ENCODE peak calls at places on chromosomes 12 and 14, in six cellular contexts. One of them, this sample, is unnamed.

GRCh38 chr12:116592116-116592637 is 33.0 kb downstream of the MAP1LC3B2 start:
- DNase-seq in activated naive CD8-positive, alpha-beta T cell treated with anti-CD3 and anti-CD28 coated beads, Interleukin-2, amount 50 U/mL, for 24 hours: no peak
- DNase-seq in NCI-H510A treated with DMSO at 0.1 percent for 48 hours: peak
- DNase-seq in stimulated activated CD8-positive, alpha-beta memory T cell treated with anti-CD3 and anti-CD28 coated beads, Interleukin-7, amount 100 ng/mL, for 1 hour: no peak
- DNase-seq in left ventricle myocardium superior: peak
- DNase-seq in NCI-H1092 treated with DMSO at 0.1 percent for 48 hours: no peak
- DNase-seq in this sample: no peak

GRCh38 chr14:55451398-55451797 is 11.0 kb upstream of the TBPL2 start:
- DNase-seq in stimulated activated CD8-positive, alpha-beta memory T cell treated with anti-CD3 and anti-CD28 coated beads, Interleukin-7, amount 100 ng/mL, for 1 hour: no peak
- DNase-seq in NCI-H510A treated with DMSO at 0.1 percent for 48 hours: no peak
- DNase-seq in left ventricle myocardium superior: no peak
- DNase-seq in NCI-H1092 treated with DMSO at 0.1 percent for 48 hours: no peak
- DNase-seq in activated naive CD8-positive, alpha-beta T cell treated with anti-CD3 and anti-CD28 coated beads, Interleukin-2, amount 50 U/mL, for 24 hours: no peak
- DNase-seq in this sample: no peak

GRCh38 chr14:67941456-67942018 is 122.0 kb downstream of the RAD51B start:
- DNase-seq in stimulated activated CD8-positive, alpha-beta memory T cell treated with anti-CD3 and anti-CD28 coated beads, Interleukin-7, amount 100 ng/mL, for 1 hour: no peak
- DNase-seq in left ventricle myocardium superior: no peak
- DNase-seq in NCI-H510A treated with DMSO at 0.1 percent for 48 hours: no peak
- DNase-seq in NCI-H1092 treated with DMSO at 0.1 percent for 48 hours: no peak
- DNase-seq in activated naive CD8-positive, alpha-beta T cell treated with anti-CD3 and anti-CD28 coated beads, Interleukin-2, amount 50 U/mL, for 24 hours: no peak
- DNase-seq in this sample: no peak

GRCh38 chr14:101965145-101965531 is 765 bp downstream of the DYNC1H1 start:
- DNase-seq in left ventricle myocardium superior: peak
- DNase-seq in NCI-H1092 treated with DMSO at 0.1 percent for 48 hours: peak
- DNase-seq in NCI-H510A treated with DMSO at 0.1 percent for 48 hours: peak
- DNase-seq in activated naive CD8-positive, alpha-beta T cell treated with anti-CD3 and anti-CD28 coated beads, Interleukin-2, amount 50 U/mL, for 24 hours: peak
- DNase-seq in stimulated activated CD8-positive, alpha-beta memory T cell treated with anti-CD3 and anti-CD28 coated beads, Interleukin-7, amount 100 ng/mL, for 1 hour: no peak
- DNase-seq in this sample: peak

GRCh38 chr12:68915055-68915454 is 17.9 kb downstream of the CPM start:
- DNase-seq in NCI-H510A treated with DMSO at 0.1 percent for 48 hours: no peak
- DNase-seq in activated naive CD8-positive, alpha-beta T cell treated with anti-CD3 and anti-CD28 coated beads, Interleukin-2, amount 50 U/mL, for 24 hours: no peak
- DNase-seq in stimulated activated CD8-positive, alpha-beta memory T cell treated with anti-CD3 and anti-CD28 coated beads, Interleukin-7, amount 100 ng/mL, for 1 hour: no peak
- DNase-seq in NCI-H1092 treated with DMSO at 0.1 percent for 48 hours: no peak
- DNase-seq in left ventricle myocardium superior: no peak
- DNase-seq in this sample: no peak

GRCh38 chr14:24435192-24435810 is 5.5 kb downstream of the KHNYN start:
- DNase-seq in activated naive CD8-positive, alpha-beta T cell treated with anti-CD3 and anti-CD28 coated beads, Interleukin-2, amount 50 U/mL, for 24 hours: no peak
- DNase-seq in NCI-H510A treated with DMSO at 0.1 percent for 48 hours: no peak
- DNase-seq in NCI-H1092 treated with DMSO at 0.1 percent for 48 hours: no peak
- DNase-seq in left ventricle myocardium superior: no peak
- DNase-seq in stimulated activated CD8-positive, alpha-beta memory T cell treated with anti-CD3 and anti-CD28 coated beads, Interleukin-7, amount 100 ng/mL, for 1 hour: no peak
- DNase-seq in this sample: no peak

GRCh38 chr12:64395739-64396138 is 5.2 kb upstream of the C12orf56 start:
- DNase-seq in activated naive CD8-positive, alpha-beta T cell treated with anti-CD3 and anti-CD28 coated beads, Interleukin-2, amount 50 U/mL, for 24 hours: no peak
- DNase-seq in left ventricle myocardium superior: no peak
- DNase-seq in stimulated activated CD8-positive, alpha-beta memory T cell treated with anti-CD3 and anti-CD28 coated beads, Interleukin-7, amount 100 ng/mL, for 1 hour: no peak
- DNase-seq in NCI-H510A treated with DMSO at 0.1 percent for 48 hours: no peak
- DNase-seq in NCI-H1092 treated with DMSO at 0.1 percent for 48 hours: no peak
- DNase-seq in this sample: no peak

GRCh38 chr12:47080725-47081502 is 1.2 kb upstream of the AMIGO2 start:
- DNase-seq in NCI-H510A treated with DMSO at 0.1 percent for 48 hours: no peak
- DNase-seq in NCI-H1092 treated with DMSO at 0.1 percent for 48 hours: no peak
- DNase-seq in left ventricle myocardium superior: peak
- DNase-seq in stimulated activated CD8-positive, alpha-beta memory T cell treated with anti-CD3 and anti-CD28 coated beads, Interleukin-7, amount 100 ng/mL, for 1 hour: peak
- DNase-seq in activated naive CD8-positive, alpha-beta T cell treated with anti-CD3 and anti-CD28 coated beads, Interleukin-2, amount 50 U/mL, for 24 hours: peak
- DNase-seq in this sample: peak

GRCh38 chr14:104532191-104532555 is 47.4 kb upstream of the C14orf180 start:
- DNase-seq in NCI-H510A treated with DMSO at 0.1 percent for 48 hours: no peak
- DNase-seq in left ventricle myocardium superior: no peak
- DNase-seq in activated naive CD8-positive, alpha-beta T cell treated with anti-CD3 and anti-CD28 coated beads, Interleukin-2, amount 50 U/mL, for 24 hours: no peak
- DNase-seq in NCI-H1092 treated with DMSO at 0.1 percent for 48 hours: no peak
- DNase-seq in stimulated activated CD8-positive, alpha-beta memory T cell treated with anti-CD3 and anti-CD28 coated beads, Interleukin-7, amount 100 ng/mL, for 1 hour: no peak
- DNase-seq in this sample: no peak

GRCh38 chr14:68820536-68820935 is 27.7 kb upstream of the ZFP36L1 start:
- DNase-seq in NCI-H1092 treated with DMSO at 0.1 percent for 48 hours: no peak
- DNase-seq in NCI-H510A treated with DMSO at 0.1 percent for 48 hours: no peak
- DNase-seq in stimulated activated CD8-positive, alpha-beta memory T cell treated with anti-CD3 and anti-CD28 coated beads, Interleukin-7, amount 100 ng/mL, for 1 hour: no peak
- DNase-seq in activated naive CD8-positive, alpha-beta T cell treated with anti-CD3 and anti-CD28 coated beads, Interleukin-2, amount 50 U/mL, for 24 hours: no peak
- DNase-seq in left ventricle myocardium superior: no peak
- DNase-seq in this sample: no peak

GRCh38 chr14:28242895-28243294 is 523.7 kb upstream of the FOXG1 start:
- DNase-seq in NCI-H1092 treated with DMSO at 0.1 percent for 48 hours: peak
- DNase-seq in left ventricle myocardium superior: no peak
- DNase-seq in activated naive CD8-positive, alpha-beta T cell treated with anti-CD3 and anti-CD28 coated beads, Interleukin-2, amount 50 U/mL, for 24 hours: no peak
- DNase-seq in stimulated activated CD8-positive, alpha-beta memory T cell treated with anti-CD3 and anti-CD28 coated beads, Interleukin-7, amount 100 ng/mL, for 1 hour: no peak
- DNase-seq in NCI-H510A treated with DMSO at 0.1 percent for 48 hours: no peak
- DNase-seq in this sample: no peak

GRCh38 chr12:42689699-42690098 is 100.2 kb upstream of the PRICKLE1 start:
- DNase-seq in stimulated activated CD8-positive, alpha-beta memory T cell treated with anti-CD3 and anti-CD28 coated beads, Interleukin-7, amount 100 ng/mL, for 1 hour: no peak
- DNase-seq in left ventricle myocardium superior: no peak
- DNase-seq in NCI-H1092 treated with DMSO at 0.1 percent for 48 hours: no peak
- DNase-seq in activated naive CD8-positive, alpha-beta T cell treated with anti-CD3 and anti-CD28 coated beads, Interleukin-2, amount 50 U/mL, for 24 hours: no peak
- DNase-seq in NCI-H510A treated with DMSO at 0.1 percent for 48 hours: no peak
- DNase-seq in this sample: no peak

GRCh38 chr14:65184032-65184764 is 81.9 kb upstream of the MAX start:
- DNase-seq in left ventricle myocardium superior: no peak
- DNase-seq in NCI-H510A treated with DMSO at 0.1 percent for 48 hours: no peak
- DNase-seq in activated naive CD8-positive, alpha-beta T cell treated with anti-CD3 and anti-CD28 coated beads, Interleukin-2, amount 50 U/mL, for 24 hours: no peak
- DNase-seq in NCI-H1092 treated with DMSO at 0.1 percent for 48 hours: no peak
- DNase-seq in stimulated activated CD8-positive, alpha-beta memory T cell treated with anti-CD3 and anti-CD28 coated beads, Interleukin-7, amount 100 ng/mL, for 1 hour: no peak
- DNase-seq in this sample: no peak

GRCh38 chr14:91311284-91311662 is 66.8 kb upstream of the GPR68 start:
- DNase-seq in left ventricle myocardium superior: no peak
- DNase-seq in NCI-H1092 treated with DMSO at 0.1 percent for 48 hours: no peak
- DNase-seq in stimulated activated CD8-positive, alpha-beta memory T cell treated with anti-CD3 and anti-CD28 coated beads, Interleukin-7, amount 100 ng/mL, for 1 hour: no peak
- DNase-seq in activated naive CD8-positive, alpha-beta T cell treated with anti-CD3 and anti-CD28 coated beads, Interleukin-2, amount 50 U/mL, for 24 hours: peak
- DNase-seq in NCI-H510A treated with DMSO at 0.1 percent for 48 hours: no peak
- DNase-seq in this sample: no peak

GRCh38 chr12:8697120-8697475 is 693 bp upstream of the RIMKLB start:
- DNase-seq in NCI-H510A treated with DMSO at 0.1 percent for 48 hours: peak
- DNase-seq in activated naive CD8-positive, alpha-beta T cell treated with anti-CD3 and anti-CD28 coated beads, Interleukin-2, amount 50 U/mL, for 24 hours: no peak
- DNase-seq in NCI-H1092 treated with DMSO at 0.1 percent for 48 hours: peak
- DNase-seq in stimulated activated CD8-positive, alpha-beta memory T cell treated with anti-CD3 and anti-CD28 coated beads, Interleukin-7, amount 100 ng/mL, for 1 hour: no peak
- DNase-seq in left ventricle myocardium superior: no peak
- DNase-seq in this sample: no peak

GRCh38 chr12:124994435-124994975 is 1.1 kb downstream of the BRI3BP start:
- DNase-seq in NCI-H1092 treated with DMSO at 0.1 percent for 48 hours: no peak
- DNase-seq in NCI-H510A treated with DMSO at 0.1 percent for 48 hours: peak
- DNase-seq in stimulated activated CD8-positive, alpha-beta memory T cell treated with anti-CD3 and anti-CD28 coated beads, Interleukin-7, amount 100 ng/mL, for 1 hour: no peak
- DNase-seq in left ventricle myocardium superior: no peak
- DNase-seq in activated naive CD8-positive, alpha-beta T cell treated with anti-CD3 and anti-CD28 coated beads, Interleukin-2, amount 50 U/mL, for 24 hours: peak
- DNase-seq in this sample: no peak

GRCh38 chr12:58915634-58916033 is 4.7 kb downstream of the LRIG3 start:
- DNase-seq in left ventricle myocardium superior: peak
- DNase-seq in NCI-H510A treated with DMSO at 0.1 percent for 48 hours: peak
- DNase-seq in activated naive CD8-positive, alpha-beta T cell treated with anti-CD3 and anti-CD28 coated beads, Interleukin-2, amount 50 U/mL, for 24 hours: no peak
- DNase-seq in NCI-H1092 treated with DMSO at 0.1 percent for 48 hours: peak
- DNase-seq in stimulated activated CD8-positive, alpha-beta memory T cell treated with anti-CD3 and anti-CD28 coated beads, Interleukin-7, amount 100 ng/mL, for 1 hour: no peak
- DNase-seq in this sample: no peak

GRCh38 chr12:118337194-118337838 is 35.4 kb downstream of the TAOK3 start:
- DNase-seq in stimulated activated CD8-positive, alpha-beta memory T cell treated with anti-CD3 and anti-CD28 coated beads, Interleukin-7, amount 100 ng/mL, for 1 hour: no peak
- DNase-seq in NCI-H510A treated with DMSO at 0.1 percent for 48 hours: no peak
- DNase-seq in NCI-H1092 treated with DMSO at 0.1 percent for 48 hours: no peak
- DNase-seq in left ventricle myocardium superior: no peak
- DNase-seq in activated naive CD8-positive, alpha-beta T cell treated with anti-CD3 and anti-CD28 coated beads, Interleukin-2, amount 50 U/mL, for 24 hours: no peak
- DNase-seq in this sample: no peak

GRCh38 chr12:56929780-56930179 is 4.4 kb downstream of the SDR9C7 start:
- DNase-seq in stimulated activated CD8-positive, alpha-beta memory T cell treated with anti-CD3 and anti-CD28 coated beads, Interleukin-7, amount 100 ng/mL, for 1 hour: no peak
- DNase-seq in NCI-H510A treated with DMSO at 0.1 percent for 48 hours: no peak
- DNase-seq in left ventricle myocardium superior: no peak
- DNase-seq in NCI-H1092 treated with DMSO at 0.1 percent for 48 hours: no peak
- DNase-seq in activated naive CD8-positive, alpha-beta T cell treated with anti-CD3 and anti-CD28 coated beads, Interleukin-2, amount 50 U/mL, for 24 hours: no peak
- DNase-seq in this sample: no peak

GRCh38 chr12:5262450-5262849 is 169.5 kb upstream of the NTF3 start:
- DNase-seq in NCI-H510A treated with DMSO at 0.1 percent for 48 hours: no peak
- DNase-seq in stimulated activated CD8-positive, alpha-beta memory T cell treated with anti-CD3 and anti-CD28 coated beads, Interleukin-7, amount 100 ng/mL, for 1 hour: no peak
- DNase-seq in activated naive CD8-positive, alpha-beta T cell treated with anti-CD3 and anti-CD28 coated beads, Interleukin-2, amount 50 U/mL, for 24 hours: no peak
- DNase-seq in NCI-H1092 treated with DMSO at 0.1 percent for 48 hours: no peak
- DNase-seq in left ventricle myocardium superior: no peak
- DNase-seq in this sample: no peak

GRCh38 chr12:630656-631632 is 32.3 kb downstream of the NINJ2 start:
- DNase-seq in left ventricle myocardium superior: peak
- DNase-seq in NCI-H1092 treated with DMSO at 0.1 percent for 48 hours: no peak
- DNase-seq in stimulated activated CD8-positive, alpha-beta memory T cell treated with anti-CD3 and anti-CD28 coated beads, Interleukin-7, amount 100 ng/mL, for 1 hour: peak
- DNase-seq in activated naive CD8-positive, alpha-beta T cell treated with anti-CD3 and anti-CD28 coated beads, Interleukin-2, amount 50 U/mL, for 24 hours: peak
- DNase-seq in NCI-H510A treated with DMSO at 0.1 percent for 48 hours: no peak
- DNase-seq in this sample: peak

GRCh38 chr12:82833461-82833860 is 146.8 kb downstream of the TMTC2 start:
- DNase-seq in NCI-H510A treated with DMSO at 0.1 percent for 48 hours: no peak
- DNase-seq in activated naive CD8-positive, alpha-beta T cell treated with anti-CD3 and anti-CD28 coated beads, Interleukin-2, amount 50 U/mL, for 24 hours: no peak
- DNase-seq in left ventricle myocardium superior: no peak
- DNase-seq in NCI-H1092 treated with DMSO at 0.1 percent for 48 hours: no peak
- DNase-seq in stimulated activated CD8-positive, alpha-beta memory T cell treated with anti-CD3 and anti-CD28 coated beads, Interleukin-7, amount 100 ng/mL, for 1 hour: no peak
- DNase-seq in this sample: no peak

GRCh38 chr14:90582166-90582565 is 185.3 kb downstream of the CALM1 start:
- DNase-seq in NCI-H1092 treated with DMSO at 0.1 percent for 48 hours: no peak
- DNase-seq in left ventricle myocardium superior: no peak
- DNase-seq in activated naive CD8-positive, alpha-beta T cell treated with anti-CD3 and anti-CD28 coated beads, Interleukin-2, amount 50 U/mL, for 24 hours: no peak
- DNase-seq in stimulated activated CD8-positive, alpha-beta memory T cell treated with anti-CD3 and anti-CD28 coated beads, Interleukin-7, amount 100 ng/mL, for 1 hour: no peak
- DNase-seq in NCI-H510A treated with DMSO at 0.1 percent for 48 hours: no peak
- DNase-seq in this sample: no peak

GRCh38 chr14:79825046-79825521 is 386.2 kb downstream of the DIO2 start:
- DNase-seq in NCI-H1092 treated with DMSO at 0.1 percent for 48 hours: no peak
- DNase-seq in activated naive CD8-positive, alpha-beta T cell treated with anti-CD3 and anti-CD28 coated beads, Interleukin-2, amount 50 U/mL, for 24 hours: no peak
- DNase-seq in NCI-H510A treated with DMSO at 0.1 percent for 48 hours: no peak
- DNase-seq in stimulated activated CD8-positive, alpha-beta memory T cell treated with anti-CD3 and anti-CD28 coated beads, Interleukin-7, amount 100 ng/mL, for 1 hour: no peak
- DNase-seq in left ventricle myocardium superior: no peak
- DNase-seq in this sample: no peak

GRCh38 chr12:7075931-7076330 is 15.4 kb downstream of the C1S start:
- DNase-seq in NCI-H510A treated with DMSO at 0.1 percent for 48 hours: no peak
- DNase-seq in NCI-H1092 treated with DMSO at 0.1 percent for 48 hours: no peak
- DNase-seq in left ventricle myocardium superior: no peak
- DNase-seq in activated naive CD8-positive, alpha-beta T cell treated with anti-CD3 and anti-CD28 coated beads, Interleukin-2, amount 50 U/mL, for 24 hours: no peak
- DNase-seq in stimulated activated CD8-positive, alpha-beta memory T cell treated with anti-CD3 and anti-CD28 coated beads, Interleukin-7, amount 100 ng/mL, for 1 hour: no peak
- DNase-seq in this sample: no peak

GRCh38 chr12:13435535-13435934 is 239.0 kb downstream of the EMP1 start:
- DNase-seq in left ventricle myocardium superior: no peak
- DNase-seq in stimulated activated CD8-positive, alpha-beta memory T cell treated with anti-CD3 and anti-CD28 coated beads, Interleukin-7, amount 100 ng/mL, for 1 hour: no peak
- DNase-seq in activated naive CD8-positive, alpha-beta T cell treated with anti-CD3 and anti-CD28 coated beads, Interleukin-2, amount 50 U/mL, for 24 hours: no peak
- DNase-seq in NCI-H510A treated with DMSO at 0.1 percent for 48 hours: no peak
- DNase-seq in NCI-H1092 treated with DMSO at 0.1 percent for 48 hours: no peak
- DNase-seq in this sample: no peak

GRCh38 chr14:101197595-101198397 is 294.3 kb upstream of the RTL1 start:
- DNase-seq in stimulated activated CD8-positive, alpha-beta memory T cell treated with anti-CD3 and anti-CD28 coated beads, Interleukin-7, amount 100 ng/mL, for 1 hour: no peak
- DNase-seq in activated naive CD8-positive, alpha-beta T cell treated with anti-CD3 and anti-CD28 coated beads, Interleukin-2, amount 50 U/mL, for 24 hours: no peak
- DNase-seq in NCI-H1092 treated with DMSO at 0.1 percent for 48 hours: no peak
- DNase-seq in left ventricle myocardium superior: no peak
- DNase-seq in NCI-H510A treated with DMSO at 0.1 percent for 48 hours: no peak
- DNase-seq in this sample: no peak

GRCh38 chr12:5783274-5783920 is 161.7 kb downstream of the ANO2 start:
- DNase-seq in left ventricle myocardium superior: no peak
- DNase-seq in activated naive CD8-positive, alpha-beta T cell treated with anti-CD3 and anti-CD28 coated beads, Interleukin-2, amount 50 U/mL, for 24 hours: no peak
- DNase-seq in stimulated activated CD8-positive, alpha-beta memory T cell treated with anti-CD3 and anti-CD28 coated beads, Interleukin-7, amount 100 ng/mL, for 1 hour: no peak
- DNase-seq in NCI-H1092 treated with DMSO at 0.1 percent for 48 hours: no peak
- DNase-seq in NCI-H510A treated with DMSO at 0.1 percent for 48 hours: no peak
- DNase-seq in this sample: no peak

GRCh38 chr12:113688313-113688712 is 216.6 kb upstream of the LHX5 start:
- DNase-seq in NCI-H510A treated with DMSO at 0.1 percent for 48 hours: no peak
- DNase-seq in activated naive CD8-positive, alpha-beta T cell treated with anti-CD3 and anti-CD28 coated beads, Interleukin-2, amount 50 U/mL, for 24 hours: no peak
- DNase-seq in stimulated activated CD8-positive, alpha-beta memory T cell treated with anti-CD3 and anti-CD28 coated beads, Interleukin-7, amount 100 ng/mL, for 1 hour: no peak
- DNase-seq in left ventricle myocardium superior: no peak
- DNase-seq in NCI-H1092 treated with DMSO at 0.1 percent for 48 hours: no peak
- DNase-seq in this sample: no peak

GRCh38 chr14:72518809-72519377 is 375.0 kb downstream of the DPF3 start:
- DNase-seq in NCI-H510A treated with DMSO at 0.1 percent for 48 hours: no peak
- DNase-seq in left ventricle myocardium superior: no peak
- DNase-seq in NCI-H1092 treated with DMSO at 0.1 percent for 48 hours: no peak
- DNase-seq in stimulated activated CD8-positive, alpha-beta memory T cell treated with anti-CD3 and anti-CD28 coated beads, Interleukin-7, amount 100 ng/mL, for 1 hour: peak
- DNase-seq in activated naive CD8-positive, alpha-beta T cell treated with anti-CD3 and anti-CD28 coated beads, Interleukin-2, amount 50 U/mL, for 24 hours: peak
- DNase-seq in this sample: no peak

GRCh38 chr12:103823871-103824270 is 17.2 kb downstream of the NT5DC3 start:
- DNase-seq in activated naive CD8-positive, alpha-beta T cell treated with anti-CD3 and anti-CD28 coated beads, Interleukin-2, amount 50 U/mL, for 24 hours: no peak
- DNase-seq in NCI-H1092 treated with DMSO at 0.1 percent for 48 hours: no peak
- DNase-seq in NCI-H510A treated with DMSO at 0.1 percent for 48 hours: no peak
- DNase-seq in left ventricle myocardium superior: no peak
- DNase-seq in stimulated activated CD8-positive, alpha-beta memory T cell treated with anti-CD3 and anti-CD28 coated beads, Interleukin-7, amount 100 ng/mL, for 1 hour: no peak
- DNase-seq in this sample: no peak

GRCh38 chr14:90276627-90277367 is 20.4 kb downstream of the PSMC1 start:
- DNase-seq in NCI-H510A treated with DMSO at 0.1 percent for 48 hours: no peak
- DNase-seq in activated naive CD8-positive, alpha-beta T cell treated with anti-CD3 and anti-CD28 coated beads, Interleukin-2, amount 50 U/mL, for 24 hours: no peak
- DNase-seq in left ventricle myocardium superior: no peak
- DNase-seq in NCI-H1092 treated with DMSO at 0.1 percent for 48 hours: no peak
- DNase-seq in stimulated activated CD8-positive, alpha-beta memory T cell treated with anti-CD3 and anti-CD28 coated beads, Interleukin-7, amount 100 ng/mL, for 1 hour: no peak
- DNase-seq in this sample: no peak

GRCh38 chr14:24179961-24180726 is 8.3 kb downstream of the REC8 start:
- DNase-seq in activated naive CD8-positive, alpha-beta T cell treated with anti-CD3 and anti-CD28 coated beads, Interleukin-2, amount 50 U/mL, for 24 hours: no peak
- DNase-seq in stimulated activated CD8-positive, alpha-beta memory T cell treated with anti-CD3 and anti-CD28 coated beads, Interleukin-7, amount 100 ng/mL, for 1 hour: no peak
- DNase-seq in NCI-H1092 treated with DMSO at 0.1 percent for 48 hours: no peak
- DNase-seq in left ventricle myocardium superior: no peak
- DNase-seq in NCI-H510A treated with DMSO at 0.1 percent for 48 hours: no peak
- DNase-seq in this sample: no peak

GRCh38 chr12:55728185-55728931 is 451 bp downstream of the CD63 start:
- DNase-seq in activated naive CD8-positive, alpha-beta T cell treated with anti-CD3 and anti-CD28 coated beads, Interleukin-2, amount 50 U/mL, for 24 hours: peak
- DNase-seq in stimulated activated CD8-positive, alpha-beta memory T cell treated with anti-CD3 and anti-CD28 coated beads, Interleukin-7, amount 100 ng/mL, for 1 hour: no peak
- DNase-seq in left ventricle myocardium superior: peak
- DNase-seq in NCI-H1092 treated with DMSO at 0.1 percent for 48 hours: no peak
- DNase-seq in NCI-H510A treated with DMSO at 0.1 percent for 48 hours: no peak
- DNase-seq in this sample: no peak

GRCh38 chr12:4169522-4169921 is 104.0 kb upstream of the CCND2 start:
- DNase-seq in stimulated activated CD8-positive, alpha-beta memory T cell treated with anti-CD3 and anti-CD28 coated beads, Interleukin-7, amount 100 ng/mL, for 1 hour: no peak
- DNase-seq in left ventricle myocardium superior: no peak
- DNase-seq in activated naive CD8-positive, alpha-beta T cell treated with anti-CD3 and anti-CD28 coated beads, Interleukin-2, amount 50 U/mL, for 24 hours: no peak
- DNase-seq in NCI-H510A treated with DMSO at 0.1 percent for 48 hours: no peak
- DNase-seq in NCI-H1092 treated with DMSO at 0.1 percent for 48 hours: no peak
- DNase-seq in this sample: no peak

GRCh38 chr14:76584271-76584702 is 177.0 kb upstream of the VASH1 start:
- DNase-seq in activated naive CD8-positive, alpha-beta T cell treated with anti-CD3 and anti-CD28 coated beads, Interleukin-2, amount 50 U/mL, for 24 hours: no peak
- DNase-seq in NCI-H510A treated with DMSO at 0.1 percent for 48 hours: no peak
- DNase-seq in NCI-H1092 treated with DMSO at 0.1 percent for 48 hours: peak
- DNase-seq in stimulated activated CD8-positive, alpha-beta memory T cell treated with anti-CD3 and anti-CD28 coated beads, Interleukin-7, amount 100 ng/mL, for 1 hour: no peak
- DNase-seq in left ventricle myocardium superior: peak
- DNase-seq in this sample: no peak

GRCh38 chr14:69629225-69630127 is 18.1 kb downstream of the SUSD6 start:
- DNase-seq in stimulated activated CD8-positive, alpha-beta memory T cell treated with anti-CD3 and anti-CD28 coated beads, Interleukin-7, amount 100 ng/mL, for 1 hour: no peak
- DNase-seq in activated naive CD8-positive, alpha-beta T cell treated with anti-CD3 and anti-CD28 coated beads, Interleukin-2, amount 50 U/mL, for 24 hours: no peak
- DNase-seq in NCI-H510A treated with DMSO at 0.1 percent for 48 hours: no peak
- DNase-seq in NCI-H1092 treated with DMSO at 0.1 percent for 48 hours: no peak
- DNase-seq in left ventricle myocardium superior: no peak
- DNase-seq in this sample: no peak

This sample was measured in central memory CD8-positive, alpha-beta T cell.